ENCODE peak calls at places on chromosome 21, in ten cellular contexts. J is aorta, B is cardiac muscle cell, T is tibial artery, C is spleen, I is A549, X is testis, E is H1, F is PC-3, G is heart right ventricle. O is an unnamed sample.
A peak's percentile ranks its signal among the peaks of the same experiment; 100 is the strongest.

GRCh38 chr21:37623689-37624088 is 257.1 kb downstream of the DYRK1A start:
- DNase-seq in J (no peak), B (no peak), T (no peak), C (no peak), I (no peak), X (no peak), E (no peak), F (no peak), G (no peak), O (no peak)

GRCh38 chr21:37631319-37632117 is 264.9 kb downstream of the DYRK1A start:
- DNase-seq in J (no peak), B (no peak), T (no peak), C (no peak), I (peak; percentile 9), X (no peak), E (peak; percentile 33), F (peak; percentile 5), G (no peak), O (no peak)

GRCh38 chr21:37367301-37367757 is 756 bp downstream of the DYRK1A start:
- DNase-seq in J (no peak), B (no peak), T (no peak), C (peak; percentile 89), I (no peak), X (no peak), E (no peak), F (no peak), G (no peak), O (peak; percentile 89)

GRCh38 chr21:29125199-29125598 is 5.2 kb upstream of the MAP3K7CL start:
- DNase-seq in J (no peak), B (no peak), T (no peak), C (no peak), I (no peak), X (no peak), E (no peak), F (no peak), G (no peak), O (no peak)

GRCh38 chr21:35249636-35250035 is 200.5 kb upstream of the RUNX1 start:
- DNase-seq in J (no peak), B (no peak), T (no peak), C (no peak), I (no peak), X (no peak), E (no peak), F (peak; percentile 87), G (no peak), O (no peak)

GRCh38 chr21:44463716-44464115 is 8.4 kb downstream of the LRRC3 start:
- DNase-seq in J (peak; percentile 67), B (no peak), T (no peak), C (peak; percentile 39), I (no peak), X (peak; percentile 57), E (no peak), F (no peak), G (no peak), O (peak; percentile 73)

GRCh38 chr21:43733529-43734071 is 14.7 kb downstream of the PDXK start:
- DNase-seq in J (peak; percentile 78), B (no peak), T (no peak), C (no peak), I (no peak), X (peak; percentile 59), E (no peak), F (no peak), G (no peak), O (no peak)

GRCh38 chr21:36704958-36705678 is 6.2 kb downstream of the SIM2 start:
- DNase-seq in J (peak; percentile 70), B (no peak), T (no peak), C (no peak), I (no peak), X (no peak), E (no peak), F (no peak), G (no peak), O (no peak)

GRCh38 chr21:34889287-34889536 is 159.9 kb downstream of the RUNX1 start:
- DNase-seq in J (peak; percentile 89), B (peak; percentile 44), T (peak; percentile 46), C (peak; percentile 91), I (no peak), X (peak; percentile 61), E (no peak), F (peak; percentile 50), G (peak; percentile 54), O (peak; percentile 59)

GRCh38 chr21:8992731-8993174 is 1528.6 kb upstream of the TPTE start:
- DNase-seq in J (peak; percentile 85), B (no peak), T (no peak), C (no peak), I (no peak), X (no peak), E (no peak), F (peak; percentile 1), G (no peak), O (no peak)

GRCh38 chr21:29656504-29657227 is 283.1 kb downstream of the GRIK1 start:
- DNase-seq in J (no peak), B (no peak), T (no peak), C (no peak), I (no peak), X (no peak), E (no peak), F (peak; percentile 54), G (no peak), O (no peak)

GRCh38 chr21:15138475-15138874 is 73.7 kb upstream of the NRIP1 start:
- DNase-seq in J (no peak), B (no peak), T (no peak), C (no peak), I (no peak), X (no peak), E (no peak), F (no peak), G (no peak), O (no peak)

DNA sequence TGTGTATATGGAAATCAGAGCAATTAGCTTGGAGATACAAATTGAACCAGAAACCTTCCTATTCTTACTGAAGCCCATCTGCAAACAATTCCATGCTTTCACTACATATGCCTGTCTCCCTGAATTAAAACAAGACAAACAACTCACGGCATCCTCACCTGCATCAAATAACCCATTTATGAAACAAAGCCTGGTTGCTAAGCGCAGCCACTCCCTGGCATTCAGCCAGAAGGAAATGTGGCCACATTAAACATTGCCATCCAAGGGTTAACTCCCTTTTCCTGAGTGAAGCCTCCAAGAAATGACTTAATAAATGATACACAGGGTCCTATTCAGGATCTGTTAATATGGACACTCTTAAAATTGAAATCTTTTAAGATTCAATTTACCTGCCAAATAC is 55.2 kb downstream of the APP start:
- DNase-seq in J (no peak), B (no peak), T (no peak), C (no peak), I (no peak), X (no peak), E (no peak), F (peak; percentile 70), G (no peak), O (no peak)
- H3K4me1 ChIP-seq in J (peaks cover 5% of the 10 kb centered on the region), B (peaks cover 10% of the 10 kb centered on the region), T (no peaks in the 10 kb centered on the region), C (peaks cover 40% of the 10 kb centered on the region), I (peaks cover 22% of the 10 kb centered on the region), X (peaks cover 36% of the 10 kb centered on the region), E (peaks cover 21% of the 10 kb centered on the region), F (peaks cover 31% of the 10 kb centered on the region), G (peaks cover 62% of the 10 kb centered on the region), O (peaks cover 15% of the 10 kb centered on the region)

DNA sequence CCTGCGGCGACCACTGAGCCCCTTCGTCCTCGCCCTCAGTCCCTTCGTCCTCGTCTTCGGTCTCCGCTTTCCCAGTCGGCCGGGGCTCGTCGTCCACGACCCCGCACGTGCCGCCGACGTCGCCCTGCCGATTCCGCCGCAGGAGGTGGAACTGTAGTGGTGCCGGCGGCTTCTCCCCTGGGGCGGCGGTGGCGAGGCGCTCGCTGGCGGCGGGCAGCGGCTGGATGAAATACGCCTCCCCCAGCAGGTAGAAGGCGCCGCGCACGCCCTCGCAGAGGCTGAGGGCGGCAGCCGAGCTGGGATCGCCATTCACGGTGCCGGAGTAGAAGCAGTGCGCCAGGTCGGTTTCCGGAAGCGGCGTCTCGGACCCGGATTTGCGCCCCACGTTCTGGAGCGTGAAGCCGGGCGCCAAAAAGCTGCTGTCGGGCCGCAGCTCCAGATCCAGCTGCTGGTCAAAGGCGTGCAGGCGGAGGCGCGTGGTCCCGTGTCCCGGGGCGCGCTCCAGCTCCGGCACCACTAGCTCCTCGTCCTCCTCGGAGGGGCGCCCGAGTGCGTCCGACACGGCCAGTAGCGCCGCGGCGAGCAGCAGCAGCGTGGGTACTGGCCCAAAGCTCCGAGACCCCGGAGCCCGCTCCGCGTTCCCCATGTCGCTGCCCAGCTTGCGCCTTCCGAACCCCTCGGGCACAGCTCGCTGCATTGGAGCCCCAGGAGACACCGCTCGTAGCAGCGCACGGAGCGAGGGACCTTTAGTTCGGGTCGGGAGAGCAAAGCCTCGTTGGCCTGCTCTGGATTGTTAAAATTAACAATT is 747 bp downstream of the ADAMTS1 start:
- DNase-seq in J (peak; percentile 86), B (peak; percentile 68), T (peak; percentile 54), C (peak; percentile 77), I (no peak), X (peak; percentile 59), E (no peak), F (peak; percentile 33), G (peak; percentile 73), O (peak; percentile 81)
- H3K4me1 ChIP-seq in J (no peaks in the 10 kb centered on the region), B (peaks cover 32% of the 10 kb centered on the region), T (no peaks in the 10 kb centered on the region), C (peaks cover 80% of the 10 kb centered on the region), I (peaks cover 9% of the 10 kb centered on the region), X (peaks cover 4% of the 10 kb centered on the region), E (peaks cover 12% of the 10 kb centered on the region), F (peaks cover 17% of the 10 kb centered on the region), G (peaks cover 60% of the 10 kb centered on the region), O (peaks cover 12% of the 10 kb centered on the region)

GRCh38 chr21:32174819-32175218 is 104.0 kb downstream of the MIS18A start:
- DNase-seq in J (no peak), B (no peak), T (no peak), C (no peak), I (no peak), X (no peak), E (no peak), F (no peak), G (no peak), O (no peak)
- H3K4me1 ChIP-seq in J (no peaks in the 10 kb centered on the region), B (no peaks in the 10 kb centered on the region), T (no peaks in the 10 kb centered on the region), C (no peaks in the 10 kb centered on the region), I (no peaks in the 10 kb centered on the region), X (no peaks in the 10 kb centered on the region), E (no peaks in the 10 kb centered on the region), F (no peaks in the 10 kb centered on the region), G (no peaks in the 10 kb centered on the region), O (no peaks in the 10 kb centered on the region)

GRCh38 chr21:42521384-42521783 is 7.7 kb downstream of the SLC37A1 start:
- DNase-seq in J (no peak), B (no peak), T (no peak), C (no peak), I (no peak), X (no peak), E (no peak), F (no peak), G (no peak), O (no peak)

GRCh38 chr21:42521805-42522204 is 8.2 kb downstream of the SLC37A1 start:
- DNase-seq in J (no peak), B (no peak), T (no peak), C (no peak), I (no peak), X (no peak), E (no peak), F (no peak), G (no peak), O (no peak)

GRCh38 chr21:42522271-42522670 is 8.6 kb downstream of the SLC37A1 start:
- DNase-seq in J (no peak), B (no peak), T (no peak), C (no peak), I (no peak), X (no peak), E (no peak), F (no peak), G (no peak), O (no peak)

GRCh38 chr21:42522771-42523170 is 9.1 kb downstream of the SLC37A1 start:
- DNase-seq in J (no peak), B (no peak), T (no peak), C (no peak), I (no peak), X (no peak), E (no peak), F (no peak), G (no peak), O (peak; percentile 26)

GRCh38 chr21:42520628-42521253 is 7.1 kb downstream of the SLC37A1 start:
- DNase-seq in J (peak; percentile 63), B (no peak), T (no peak), C (no peak), I (no peak), X (no peak), E (no peak), F (no peak), G (no peak), O (no peak)
- H3K4me1 ChIP-seq in J (no peaks in the 10 kb centered on the region), B (peaks cover 32% of the 10 kb centered on the region), T (no peaks in the 10 kb centered on the region), C (peaks cover 53% of the 10 kb centered on the region), I (peaks cover 25% of the 10 kb centered on the region), X (peaks cover 13% of the 10 kb centered on the region), E (peaks cover 21% of the 10 kb centered on the region), F (peaks cover 53% of the 10 kb centered on the region), G (peaks cover 26% of the 10 kb centered on the region), O (peaks cover 10% of the 10 kb centered on the region)